ENCODE peak calls at places on chromosomes 4 and X, in seven cellular contexts. F is endodermal cell, W is mucosa of descending colon, U is neural crest cell, K is LHCN-M2, G is NCI-H2081, D is T47D. A is an unnamed sample.

GRCh38 chr4:144584428-144584827 is 61.5 kb upstream of the HHIP start:
- DNase-seq in K (no peak), F (no peak), W (no peak), U (no peak), G (no peak), D (no peak), A (no peak)

GRCh38 chrX:151725338-151725614 is 9.3 kb upstream of the CNGA2 start:
- DNase-seq in G (no peak), U (no peak), F (no peak), D (no peak), W (no peak), K (no peak), A (no peak)

GRCh38 chr4:53321151-53321987 is 44.5 kb downstream of the SCFD2 start:
- DNase-seq in G (peak; percentile 71), F (no peak), K (peak; percentile 84), U (no peak), W (no peak), D (no peak), A (peak; percentile 54)

GRCh38 chrX:69424161-69424560 is 80.0 kb upstream of the NALF2 start:
- DNase-seq in K (peak; percentile 0), F (peak; percentile 49), D (peak; percentile 0), G (no peak), U (no peak), W (no peak), A (no peak)

GRCh38 chr4:55947254-55947882 is 1.4 kb upstream of the CEP135 start:
- DNase-seq in U (no peak), G (no peak), K (peak; percentile 21), W (peak; percentile 7), D (peak; percentile 88), F (no peak), A (peak; percentile 9)

GRCh38 chr4:144575181-144575580 is 70.8 kb upstream of the HHIP start:
- DNase-seq in K (peak; percentile 96), W (no peak), G (peak; percentile 15), U (no peak), D (peak; percentile 55), F (no peak), A (peak; percentile 83)

GRCh38 chr4:56410247-56410646 is 23.0 kb upstream of the AASDH start:
- DNase-seq in F (peak; percentile 52), D (peak; percentile 95), U (no peak), W (peak; percentile 70), K (peak; percentile 97), G (peak; percentile 90), A (peak; percentile 93)

GRCh38 chrX:80120335-80120734 is 105.8 kb downstream of the TBX22 start:
- DNase-seq in G (no peak), D (no peak), U (no peak), F (no peak), W (no peak), K (no peak), A (no peak)

GRCh38 chr4:162406637-162407370 is 243.0 kb upstream of the FSTL5 start:
- DNase-seq in K (no peak), W (peak; percentile 70), F (no peak), U (no peak), D (peak; percentile 45), G (no peak), A (no peak)

GRCh38 chr4:176261481-176261880 is 7.5 kb downstream of the ASB5 start:
- DNase-seq in K (peak; percentile 7), U (no peak), G (no peak), F (no peak), D (no peak), W (no peak), A (no peak)

GRCh38 chrX:137428777-137429564 is 137.0 kb upstream of the ZIC3 start:
- DNase-seq in K (no peak), D (no peak), U (no peak), G (no peak), W (no peak), F (peak; percentile 83), A (no peak)